ENCODE peak calls at places on chromosomes 5 and 9, in four cellular contexts. E, Z, J and X are unnamed samples.

GRCh38 chr5:175892401-175892800 is 21.0 kb downstream of the CPLX2 start:
- DNase-seq in J (no peak), E (no peak), Z (no peak), X (no peak)

GRCh38 chr5:145925353-145925752 is 11.0 kb upstream of the SH3RF2 start:
- DNase-seq in Z (no peak), E (no peak), J (no peak), X (no peak)

GRCh38 chr9:113963017-113963620 is 87.0 kb downstream of the ZNF618 start:
- DNase-seq in Z (no peak), J (no peak), E (no peak), X (peak)

GRCh38 chr5:162434311-162434710 is 366.7 kb downstream of the GABRG2 start:
- DNase-seq in J (no peak), E (no peak), Z (no peak), X (no peak)

GRCh38 chr5:96657068-96657467 is 5.1 kb upstream of the CAST start:
- DNase-seq in E (peak), Z (peak), J (no peak), X (peak)

GRCh38 chr5:79436821-79437220 is 77.1 kb downstream of the HOMER1 start:
- DNase-seq in J (no peak), Z (no peak), E (no peak), X (no peak)

GRCh38 chr9:93138171-93138764 is 4.2 kb upstream of the NINJ1 start:
- DNase-seq in E (no peak), J (no peak), Z (no peak), X (peak)

GRCh38 chr5:447501-447900 is 4.5 kb downstream of the EXOC3 start:
- DNase-seq in E (no peak), Z (no peak), J (peak), X (no peak)

GRCh38 chr9:113484258-113484730 is 20.8 kb downstream of the RGS3 start:
- DNase-seq in Z (no peak), J (peak), E (peak), X (no peak)

GRCh38 chr9:82247318-82247717 is 258.7 kb downstream of the SPATA31D1 start:
- DNase-seq in Z (no peak), E (no peak), J (no peak), X (no peak)

GRCh38 chr5:170907758-170908157 is 45.9 kb downstream of the RANBP17 start:
- DNase-seq in E (no peak), J (no peak), Z (no peak), X (no peak)

GRCh38 chr9:120568816-120569215 is 11.2 kb downstream of the CDK5RAP2 start:
- DNase-seq in E (no peak), J (no peak), Z (no peak), X (no peak)

GRCh38 chr9:8599937-8600336 is 800.4 kb upstream of the DMAC1 start:
- DNase-seq in J (no peak), Z (no peak), E (no peak), X (no peak)

GRCh38 chr5:140402258-140403074 is 833 bp downstream of the ANKHD1 start:
- DNase-seq in J (no peak), Z (peak), E (peak), X (peak)

GRCh38 chr5:73940747-73941146 is 314.8 kb downstream of the ARHGEF28 start:
- DNase-seq in Z (no peak), J (no peak), E (no peak), X (no peak)

GRCh38 chr9:123820139-123820538 is 109.8 kb downstream of the DENND1A start:
- DNase-seq in E (no peak), J (no peak), Z (no peak), X (no peak)

DNA sequence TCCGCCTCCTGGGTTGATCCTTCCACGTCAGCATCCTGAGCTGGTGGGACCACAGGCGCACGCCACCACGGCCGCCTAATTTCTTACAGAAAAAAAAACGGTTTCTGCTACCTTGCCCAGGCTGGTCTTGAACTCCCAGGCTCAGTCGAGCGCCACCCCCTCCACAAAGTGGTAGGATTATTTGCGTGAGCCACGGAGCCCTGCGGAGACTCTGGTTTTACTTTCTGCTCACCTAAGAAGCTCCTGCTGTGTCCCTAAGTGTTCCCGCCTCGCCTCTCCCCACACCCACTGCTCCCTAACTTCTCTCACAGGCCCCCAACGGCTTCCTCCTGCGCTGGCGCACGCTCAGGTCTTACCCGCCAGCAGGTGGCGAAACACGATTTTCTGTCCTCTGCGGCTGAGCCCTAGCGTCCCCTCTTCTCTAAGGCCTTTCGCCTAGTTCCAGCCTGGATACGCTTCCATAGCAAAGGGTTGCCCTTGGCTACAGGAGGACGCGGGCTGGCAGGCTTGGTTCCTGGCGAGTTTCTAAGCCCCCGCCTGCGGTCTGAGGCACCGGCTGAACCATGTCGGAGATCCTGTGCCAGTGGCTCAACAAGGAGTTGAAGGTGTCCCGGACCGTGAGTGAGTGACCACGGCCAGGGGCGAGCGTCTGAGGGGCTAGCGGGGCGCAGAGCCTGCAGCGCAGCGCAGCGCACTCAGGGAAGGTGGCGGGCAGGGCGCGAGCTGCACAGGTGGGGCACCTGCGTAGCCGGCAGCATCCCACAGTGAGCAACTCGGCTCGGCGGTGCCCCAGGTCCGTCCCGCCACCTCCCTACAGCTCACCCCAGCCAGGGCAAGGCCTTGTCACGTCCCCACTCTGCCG is at the start of gene SPEF2:
- DNase-seq in E (peak), J (peak), Z (no peak), X (peak)
- H3K4me3 ChIP-seq in E (peak), J (peak), Z (no peak), X (peak)

DNA sequence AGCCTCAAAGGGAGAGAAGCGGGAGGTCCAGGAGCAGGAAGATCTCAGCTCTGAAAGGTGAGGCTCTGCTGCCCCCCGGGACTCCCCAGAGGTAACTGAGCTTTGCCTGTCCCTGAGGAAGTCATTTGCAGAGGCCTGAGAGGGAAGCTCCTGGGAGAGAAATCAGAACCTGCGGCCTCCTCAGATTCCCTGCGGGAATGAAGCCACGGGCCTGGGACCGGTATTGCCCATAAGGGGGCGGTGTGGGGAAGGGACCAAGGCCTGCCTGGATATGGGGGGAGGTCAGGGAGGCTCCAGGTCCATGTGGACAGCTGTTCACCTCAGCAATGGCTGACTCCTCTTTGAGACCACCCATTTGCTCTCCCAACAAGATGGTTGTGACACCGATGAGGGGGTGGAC is 1.3 kb downstream of the SPATA31E1 start:
- DNase-seq in E (no peak), J (no peak), Z (no peak), X (no peak)
- TF ChIP-seq CTCF in E (no peak), J (no peak), Z (peak), X (no peak)

DNA sequence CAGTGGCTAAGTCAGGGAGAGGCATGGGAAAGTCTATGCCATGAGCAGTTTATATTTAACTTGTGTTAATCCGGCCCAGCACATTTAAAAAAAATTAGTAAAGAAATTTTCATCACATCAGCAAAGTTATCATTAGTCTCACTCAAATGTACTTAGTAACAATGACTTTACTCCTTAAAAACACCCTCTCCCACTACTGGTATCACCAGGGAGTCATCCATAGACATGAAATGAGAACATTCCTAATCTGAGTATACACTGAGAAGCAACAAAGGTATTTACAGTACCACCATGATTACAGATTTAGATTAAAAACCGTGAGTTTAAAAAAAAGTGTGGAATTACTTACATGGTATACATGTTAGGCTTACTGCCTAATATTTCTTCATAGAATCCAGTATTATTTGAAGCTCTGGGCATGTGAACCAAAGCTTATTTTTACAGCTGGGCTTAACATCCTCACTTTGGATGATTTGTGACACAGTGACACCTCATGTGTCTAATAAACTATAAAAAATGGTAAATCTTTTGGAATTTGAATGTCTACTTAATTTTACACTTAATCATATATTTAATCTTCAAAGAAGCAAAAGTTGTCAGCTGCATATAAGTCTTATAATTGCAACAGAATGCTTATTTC is 76.0 kb upstream of the DAB2 start:
- DNase-seq in Z (no peak), J (no peak), E (no peak), X (no peak)
- H3K4me3 ChIP-seq in Z (no peak), J (no peak), E (no peak), X (no peak)

GRCh38 chr5:65624025-65624569 is at the start of gene TRIM23:
- DNase-seq in E (peak), J (peak), Z (peak), X (peak)

GRCh38 chr5:65620021-65620420 is 4.1 kb downstream of the TRIM23 start:
- DNase-seq in Z (no peak), J (no peak), E (no peak), X (no peak)

GRCh38 chr5:65625743-65626142 is 916 bp downstream of the SHLD3 start:
- DNase-seq in Z (no peak), J (no peak), E (no peak), X (peak)

GRCh38 chr5:65623482-65623881 is 651 bp downstream of the TRIM23 start:
- DNase-seq in J (no peak), Z (no peak), E (no peak), X (peak)

DNA sequence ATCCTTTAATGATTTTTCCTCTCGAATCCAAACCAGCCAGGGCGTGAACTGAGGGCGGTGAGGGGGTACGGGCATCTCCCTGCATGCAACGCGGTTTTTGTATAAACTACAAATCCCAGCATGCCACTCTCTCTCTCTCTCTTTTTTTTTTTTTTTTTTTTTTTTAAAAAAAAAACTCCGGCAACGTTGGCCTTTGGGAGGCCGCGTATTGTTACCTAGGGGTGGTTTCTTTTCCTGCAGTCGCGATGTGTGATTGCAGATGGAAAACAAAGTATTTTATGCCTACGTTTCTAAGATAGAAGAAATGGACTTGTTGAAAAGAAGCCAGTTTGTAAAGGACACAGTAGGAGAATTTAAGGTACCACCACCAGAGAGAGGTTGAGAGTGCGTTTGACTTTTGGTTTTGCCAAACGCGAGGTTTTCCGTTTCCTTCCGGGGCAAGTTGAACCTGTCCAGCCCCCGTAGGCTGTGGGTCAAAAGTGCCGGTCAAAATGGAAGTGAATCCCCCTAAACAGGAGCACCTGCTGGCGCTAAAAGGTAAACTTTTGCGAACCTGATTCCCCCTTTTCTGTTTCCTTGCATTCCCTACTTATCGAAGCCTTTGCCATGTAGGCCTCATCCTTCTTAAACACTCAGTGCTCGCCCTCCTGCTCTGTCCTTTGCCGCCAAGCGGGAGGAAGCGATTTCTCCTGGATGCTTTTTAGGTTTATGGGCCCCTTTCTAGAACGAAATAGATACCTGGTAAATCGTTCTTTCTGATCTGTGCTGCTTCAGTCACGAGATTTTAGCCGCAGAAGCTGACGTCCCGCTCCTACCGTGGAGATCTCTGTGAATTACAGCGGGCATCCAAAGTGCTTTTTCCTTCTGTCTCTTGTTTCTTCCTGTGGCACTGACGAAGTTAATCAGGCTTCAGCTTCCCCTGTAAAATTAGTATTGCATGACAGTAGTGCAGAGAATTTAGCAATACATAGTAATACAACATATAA is at the start of the genes SHLD3 and TRAPPC13:
- DNase-seq in Z (peak), E (peak), J (peak), X (peak)
- TF ChIP-seq CTCF in Z (peak), E (no peak), J (no peak), X (peak)

GRCh38 chr5:179345429-179346321 is at the start of gene ADAMTS2:
- DNase-seq in E (peak), Z (no peak), J (peak), X (no peak)
- H3K4me3 ChIP-seq in E (peak), Z (no peak), J (peak), X (no peak)

DNA sequence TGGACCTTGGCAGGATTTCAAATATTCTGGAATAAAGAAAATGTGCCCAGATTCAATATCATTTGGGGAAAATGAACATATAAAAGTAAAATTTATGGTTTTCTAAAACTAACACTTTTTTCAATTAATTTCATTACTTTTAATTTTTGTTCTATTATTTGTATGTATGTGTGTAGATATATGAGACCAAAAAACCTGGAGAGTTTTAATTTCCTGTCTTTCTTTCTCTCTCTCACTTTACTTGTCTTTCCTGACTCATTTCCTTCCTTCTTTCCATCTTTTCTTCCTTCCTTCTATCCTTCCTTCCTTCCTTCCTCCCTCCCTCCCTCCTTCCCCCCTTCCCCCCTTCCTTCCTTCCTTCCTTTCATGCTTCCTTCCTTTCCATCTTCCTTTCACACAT is 137.0 kb downstream of the NPR3 start:
- DNase-seq in Z (no peak), E (no peak), J (no peak), X (no peak)
- TF ChIP-seq CTCF in Z (no peak), E (no peak), J (no peak), X (no peak)

GRCh38 chr5:50874985-50875330 is 208.5 kb downstream of the PARP8 start:
- DNase-seq in J (no peak), Z (no peak), E (no peak), X (no peak)
- H3K4me3 ChIP-seq in J (no peak), Z (no peak), E (no peak), X (no peak)

GRCh38 chr5:112956606-112957005 is 20.0 kb upstream of the DCP2 start:
- DNase-seq in E (no peak), Z (no peak), J (no peak), X (no peak)
- TF ChIP-seq CTCF in E (no peak), Z (no peak), J (no peak), X (no peak)

GRCh38 chr5:172182291-172182690 is 5.7 kb downstream of the STK10 start:
- DNase-seq in E (no peak), Z (no peak), J (no peak), X (no peak)

GRCh38 chr5:172178301-172179031 is 9.6 kb downstream of the STK10 start:
- DNase-seq in Z (no peak), E (no peak), J (no peak), X (peak)

GRCh38 chr5:172180936-172181335 is 7.1 kb downstream of the STK10 start:
- DNase-seq in J (no peak), Z (no peak), E (no peak), X (no peak)

GRCh38 chr5:172177232-172177631 is 10.8 kb downstream of the STK10 start:
- DNase-seq in E (no peak), J (no peak), Z (no peak), X (no peak)

GRCh38 chr5:172179032-172179989 is 8.7 kb downstream of the STK10 start:
- DNase-seq in Z (peak), E (no peak), J (no peak), X (peak)
- H3K4me3 ChIP-seq in Z (peak), E (no peak), J (peak), X (peak)

DNA sequence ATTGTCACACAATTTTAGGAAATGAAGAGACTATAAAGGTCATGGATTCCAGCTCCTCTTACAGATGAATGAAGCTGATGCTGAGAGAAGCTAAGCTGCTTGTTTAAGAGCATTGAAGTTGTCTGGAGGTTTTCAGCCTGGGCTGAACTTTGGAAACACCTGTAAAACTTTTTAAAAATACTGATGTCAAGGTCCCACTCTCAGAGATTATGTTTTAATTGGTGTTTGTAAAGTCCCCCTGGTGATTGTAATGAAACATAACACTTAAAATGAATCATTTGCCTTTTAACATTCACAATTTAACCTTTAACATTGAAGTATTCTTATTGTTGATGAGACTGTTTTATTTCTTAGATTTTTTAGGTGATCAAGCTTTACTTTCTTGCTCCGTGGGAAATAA is 16.4 kb downstream of the RAD23B start:
- DNase-seq in E (no peak), Z (no peak), J (no peak), X (no peak)
- TF ChIP-seq CTCF in E (no peak), Z (no peak), J (no peak), X (no peak)